ENCODE peak calls at places on chromosomes 11 and 22, in seven cellular contexts. R is astrocyte of the spinal cord, Y is stomach, M is astrocyte of the cerebellum, O is lower leg skin, E is dorsolateral prefrontal cortex, A is fibroblast of pulmonary artery. F is an unnamed sample.

GRCh38 chr11:12086271-12087074 is 23.9 kb upstream of the MICAL2 start:
- DNase-seq in R (peak; percentile 96), Y (peak; percentile 57), M (peak; percentile 68), O (peak; percentile 94), E (peak; percentile 36), A (peak; percentile 94), F (peak; percentile 90)

GRCh38 chr11:118924591-118925585 is 838 bp downstream of the BCL9L start:
- DNase-seq in R (no peak), Y (peak; percentile 59), M (no peak), O (peak; percentile 95), E (no peak), A (no peak), F (peak; percentile 43)

GRCh38 chr22:30733081-30733680 is 38.5 kb downstream of the OSBP2 start:
- DNase-seq in R (peak; percentile 79), Y (no peak), M (peak; percentile 88), O (no peak), E (no peak), A (peak; percentile 83), F (peak; percentile 72)

GRCh38 chr11:106156290-106156937 is 79.0 kb downstream of the AASDHPPT start:
- DNase-seq in R (peak; percentile 78), Y (peak; percentile 34), M (peak; percentile 52), O (no peak), E (peak; percentile 29), A (peak; percentile 94), F (peak; percentile 91)

GRCh38 chr11:126834149-126834548 is 166.4 kb downstream of the KIRREL3 start:
- DNase-seq in R (peak; percentile 89), Y (no peak), M (peak; percentile 79), O (no peak), E (no peak), A (peak; percentile 28), F (peak; percentile 14)

GRCh38 chr11:32706985-32707736 is 87.3 kb downstream of the CCDC73 start:
- DNase-seq in R (peak; percentile 87), Y (no peak), M (peak; percentile 75), O (no peak), E (no peak), A (peak; percentile 72), F (peak; percentile 52)

GRCh38 chr22:30920407-30920806 is 48.2 kb downstream of the MORC2 start:
- DNase-seq in R (peak; percentile 67), Y (peak; percentile 79), M (peak; percentile 28), O (peak; percentile 93), E (peak; percentile 88), A (peak; percentile 71), F (peak; percentile 74)

GRCh38 chr22:36795633-36796032 is 19.7 kb upstream of the IFT27 start:
- DNase-seq in R (no peak), Y (no peak), M (no peak), O (no peak), E (no peak), A (no peak), F (no peak)

GRCh38 chr11:73192272-73192671 is 25.8 kb upstream of the P2RY2 start:
- DNase-seq in R (no peak), Y (peak; percentile 51), M (no peak), O (peak; percentile 88), E (no peak), A (no peak), F (no peak)

GRCh38 chr11:69157822-69158231 is 2.1 kb downstream of the SMIM38 start:
- DNase-seq in R (no peak), Y (no peak), M (no peak), O (no peak), E (no peak), A (no peak), F (no peak)

GRCh38 chr22:36924151-36924698 is 10.8 kb downstream of the CSF2RB start:
- DNase-seq in R (no peak), Y (no peak), M (no peak), O (peak; percentile 70), E (no peak), A (no peak), F (no peak)

GRCh38 chr11:114219559-114220349 is 76.4 kb upstream of the NNMT start:
- DNase-seq in R (peak; percentile 86), Y (no peak), M (peak; percentile 57), O (no peak), E (peak; percentile 20), A (peak; percentile 94), F (peak; percentile 95)

GRCh38 chr11:10982695-10983492 is 125.0 kb upstream of the ZBED5 start:
- DNase-seq in R (no peak), Y (no peak), M (no peak), O (no peak), E (no peak), A (peak; percentile 6), F (no peak)

GRCh38 chr11:102007567-102008437 is 39.4 kb upstream of the CFAP300 start:
- DNase-seq in R (peak; percentile 79), Y (peak; percentile 50), M (peak; percentile 24), O (no peak), E (no peak), A (peak; percentile 68), F (peak; percentile 68)

GRCh38 chr11:127800989-127801688 is 786.2 kb downstream of the ETS1 start:
- DNase-seq in R (no peak), Y (no peak), M (no peak), O (no peak), E (no peak), A (no peak), F (no peak)

GRCh38 chr11:134120921-134121526 is 52.2 kb downstream of the JAM3 start:
- DNase-seq in R (no peak), Y (no peak), M (no peak), O (no peak), E (peak; percentile 88), A (peak; percentile 84), F (peak; percentile 75)

GRCh38 chr22:38657248-38657909 is 941 bp downstream of the CBY1 start:
- DNase-seq in R (peak; percentile 12), Y (no peak), M (no peak), O (no peak), E (no peak), A (peak; percentile 7), F (peak; percentile 12)

GRCh38 chr22:39839917-39840510 is 53.5 kb downstream of the ENTHD1 start:
- DNase-seq in R (no peak), Y (no peak), M (no peak), O (no peak), E (no peak), A (no peak), F (no peak)

GRCh38 chr22:23058063-23058462 is 12.3 kb upstream of the GNAZ start:
- DNase-seq in R (no peak), Y (peak; percentile 7), M (no peak), O (peak; percentile 49), E (no peak), A (no peak), F (no peak)

GRCh38 chr22:30036656-30037055 is 43.6 kb upstream of the HORMAD2 start:
- DNase-seq in R (no peak), Y (no peak), M (no peak), O (peak; percentile 65), E (no peak), A (no peak), F (peak; percentile 40)

GRCh38 chr11:65912840-65913239 is 6.0 kb downstream of the C11orf68 start:
- DNase-seq in R (peak; percentile 59), Y (no peak), M (no peak), O (no peak), E (no peak), A (peak; percentile 34), F (peak; percentile 52)

GRCh38 chr11:97893612-97894011 is 1127.1 kb upstream of the CNTN5 start:
- DNase-seq in R (no peak), Y (no peak), M (no peak), O (no peak), E (no peak), A (no peak), F (no peak)

GRCh38 chr22:43424865-43425630 is 13.2 kb downstream of the MPPED1 start:
- DNase-seq in R (no peak), Y (no peak), M (no peak), O (no peak), E (no peak), A (no peak), F (no peak)

DNA sequence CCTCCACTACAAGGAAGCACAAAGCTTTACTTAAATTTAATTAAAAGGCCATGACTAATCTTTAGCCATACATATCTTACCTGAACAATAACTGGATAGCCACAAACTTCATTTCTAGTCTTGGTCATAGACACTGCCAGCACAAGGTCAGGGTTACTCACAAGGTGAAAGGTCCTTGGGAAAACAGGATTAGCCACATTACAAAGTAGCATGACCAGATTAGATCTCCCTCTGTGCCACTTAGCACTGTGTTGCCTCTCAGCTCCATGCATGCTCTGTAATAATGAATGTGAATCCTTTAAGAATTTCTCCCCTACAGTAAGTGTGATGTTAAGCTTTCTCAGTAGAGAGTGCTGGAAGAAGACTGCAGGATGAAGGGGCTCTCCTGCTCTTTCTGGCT is 325.1 kb upstream of the MPPED2 start:
- DNase-seq in R (no peak), Y (no peak), M (no peak), O (no peak), E (no peak), A (no peak), F (no peak)
- H3K4me3 ChIP-seq in R (no peak overlapping the region), Y (no peak overlapping the region), M (no peak overlapping the region), O (no peak overlapping the region), E (no peak overlapping the region), A (no peak overlapping the region), F (no peak overlapping the region)

DNA sequence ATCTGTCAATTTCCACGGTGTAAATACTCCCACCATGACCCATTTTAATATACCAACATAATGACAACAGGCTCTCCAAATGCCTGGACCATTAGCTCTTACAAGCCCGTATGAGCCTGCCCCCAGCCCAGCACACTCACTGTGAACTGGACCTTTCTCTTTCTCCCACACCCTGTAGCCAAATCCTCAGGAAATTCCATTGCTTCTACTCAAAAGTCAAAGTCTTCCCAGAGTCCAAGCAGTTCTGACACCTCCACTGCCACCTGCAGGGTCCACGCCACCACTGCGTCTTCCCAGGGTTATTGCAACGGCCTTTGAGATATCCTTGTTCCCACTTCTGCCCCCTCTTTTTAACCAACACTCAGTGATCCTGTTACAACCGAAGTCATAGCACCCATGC is 110.1 kb upstream of the ASPHD2 start:
- DNase-seq in R (no peak), Y (no peak), M (no peak), O (peak; percentile 49), E (no peak), A (peak; percentile 19), F (no peak)
- TF ChIP-seq CTCF in R (no peak), Y (no peak), M (peak; percentile 44), O (no peak), E (no peak), A (peak; percentile 27), F (peak; percentile 12)

DNA sequence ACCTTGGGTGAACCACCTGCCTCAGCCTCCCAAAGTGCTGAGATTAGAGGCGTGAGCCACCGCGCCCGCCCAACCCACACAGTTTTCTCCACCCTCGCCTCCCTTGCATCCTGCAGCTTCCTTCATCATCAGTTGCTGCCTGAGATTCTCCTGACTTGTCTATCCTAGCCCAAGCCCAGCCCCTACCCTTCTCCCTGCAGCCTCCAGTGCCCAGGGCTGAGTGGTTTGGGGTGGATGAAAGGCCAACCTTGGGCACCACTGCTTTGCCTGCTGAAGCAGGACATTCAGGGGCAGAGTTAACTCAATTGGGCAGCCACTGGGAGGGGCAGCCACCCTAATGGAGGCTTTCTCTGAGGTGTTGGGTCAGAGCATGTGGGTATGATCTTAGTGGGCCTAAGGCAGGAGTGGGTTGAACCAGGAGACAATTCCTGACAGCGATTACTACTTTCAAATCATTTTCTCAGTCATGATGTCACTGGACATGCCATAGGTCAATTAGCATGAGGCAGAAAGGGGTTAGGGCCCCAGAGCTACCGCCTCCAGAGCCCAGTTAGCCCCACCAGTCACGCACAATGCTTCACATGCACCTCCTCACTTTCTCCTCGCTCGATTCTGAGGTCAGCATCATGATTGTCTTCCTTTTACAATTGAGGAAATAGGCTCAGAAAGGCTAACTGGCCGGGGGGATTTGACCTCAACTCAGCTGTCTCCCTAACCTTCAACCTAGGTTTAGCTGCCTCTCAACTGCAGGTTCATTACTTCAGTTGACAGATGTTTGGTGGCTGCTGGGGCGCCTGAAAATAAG is 1.0 kb upstream of the FKBP2 start:
- DNase-seq in R (no peak), Y (no peak), M (no peak), O (no peak), E (no peak), A (no peak), F (no peak)
- H3K4me3 ChIP-seq in R (peak overlapping the region; percentile 55), Y (peak overlapping the region; percentile 83), M (peak overlapping the region; percentile 92), O (no peak overlapping the region), E (peak overlapping the region; percentile 75), A (peak overlapping the region; percentile 84), F (peak overlapping the region; percentile 66)

GRCh38 chr11:129949976-129950318 is 52.7 kb downstream of the PRDM10 start:
- DNase-seq in R (no peak), Y (no peak), M (no peak), O (no peak), E (no peak), A (no peak), F (no peak)
- TF ChIP-seq CTCF in R (no peak), Y (no peak), M (no peak), O (no peak), E (no peak), A (no peak), F (no peak)

F was measured in cardiac fibroblast.